ENCODE peak calls at places on chromosomes 7 and 10, in seven cellular contexts. W is activated naive CD4-positive, alpha-beta T cell; H is fibroblast of pulmonary artery; E is H54; M is NAMALWA; X is putamen; F is MCF 10A. N is an unnamed sample.
A peak's percentile ranks its signal among the peaks of the same experiment; 100 is the strongest.

GRCh38 chr10:74145133-74145532 is 5.5 kb downstream of the AP3M1 start:
- DNase-seq in W (no peak), M (no peak), X (no peak), F (peak; percentile 70), E (peak; percentile 54), H (peak; percentile 84), N (no peak)

GRCh38 chr7:131066635-131067034 is 261.0 kb upstream of the MKLN1 start:
- DNase-seq in E (no peak), H (peak; percentile 41), W (no peak), X (no peak), F (peak; percentile 38), M (no peak), N (no peak)

GRCh38 chr7:105989686-105990085 is 26.6 kb downstream of the CDHR3 start:
- DNase-seq in W (no peak), X (peak; percentile 60), M (no peak), H (no peak), F (no peak), E (no peak), N (no peak)

GRCh38 chr10:123995461-123996131 is 97.8 kb downstream of the CHST15 start:
- DNase-seq in E (peak; percentile 73), X (no peak), W (no peak), F (peak; percentile 86), H (peak; percentile 58), M (peak; percentile 74), N (peak; percentile 39)

GRCh38 chr7:45917064-45917463 is 4.0 kb downstream of the IGFBP3 start:
- DNase-seq in M (no peak), F (no peak), X (no peak), E (no peak), H (no peak), W (no peak), N (no peak)

GRCh38 chr7:155713382-155713781 is 68.9 kb downstream of the RBM33 start:
- DNase-seq in E (no peak), H (no peak), X (no peak), W (no peak), M (no peak), F (no peak), N (no peak)

GRCh38 chr7:108497082-108497725 is 28.7 kb downstream of the PNPLA8 start:
- DNase-seq in E (peak; percentile 9), M (peak; percentile 94), H (peak; percentile 75), W (no peak), X (peak; percentile 40), F (peak; percentile 66), N (peak; percentile 57)

GRCh38 chr7:50724526-50725520 is 57.9 kb downstream of the GRB10 start:
- DNase-seq in F (no peak), H (no peak), W (no peak), E (no peak), M (peak; percentile 9), X (no peak), N (no peak)

GRCh38 chr10:34121974-34122282 is 693.2 kb downstream of the PARD3 start:
- DNase-seq in W (no peak), H (peak; percentile 67), E (no peak), F (no peak), M (no peak), X (peak; percentile 27), N (peak; percentile 13)

GRCh38 chr10:26417136-26417535 is 21.0 kb upstream of the APBB1IP start:
- DNase-seq in H (no peak), F (no peak), M (no peak), E (no peak), W (no peak), X (no peak), N (no peak)

GRCh38 chr10:22824984-22825383 is 102.9 kb upstream of the ARMC3 start:
- DNase-seq in X (no peak), E (peak; percentile 40), W (no peak), F (peak; percentile 33), M (no peak), H (peak; percentile 44), N (no peak)